ENCODE peak calls at places on chromosomes 6 and 20, in six cellular contexts. T is CD8-positive, alpha-beta T cell; D is right cardiac atrium; Y is thyroid gland; H is ovary; P is sigmoid colon. J is an unnamed sample. For H3K27me3, the result is how much of the 10 kb centered on the place peaks cover.

GRCh38 chr6:159979136-159979874 is 10.4 kb downstream of the IGF2R start:
- DNase-seq in D (no peak), Y (peak), P (no peak), H (no peak), T (no peak), J (peak)

GRCh38 chr20:47304287-47304686 is 52.2 kb downstream of the ZMYND8 start:
- DNase-seq in P (peak), Y (no peak), H (no peak), T (no peak), D (no peak), J (no peak)

GRCh38 chr20:46302119-46302518 is 6.2 kb downstream of the CDH22 start:
- DNase-seq in P (no peak), H (no peak), T (no peak), Y (no peak), D (no peak), J (no peak)

GRCh38 chr20:32574296-32575226 is 10.6 kb downstream of the NOL4L start:
- DNase-seq in H (no peak), Y (no peak), T (no peak), P (no peak), D (peak), J (no peak)

GRCh38 chr6:20933057-20933792 is 399.0 kb downstream of the CDKAL1 start:
- DNase-seq in P (no peak), Y (no peak), H (no peak), D (no peak), T (no peak), J (no peak)

GRCh38 chr6:24376875-24377274 is 19.0 kb upstream of the DCDC2 start:
- DNase-seq in P (no peak), D (no peak), Y (no peak), T (no peak), H (no peak), J (no peak)

GRCh38 chr6:141475269-141475668 is 657.5 kb upstream of the GJE1 start:
- DNase-seq in H (no peak), P (no peak), D (no peak), T (no peak), Y (no peak), J (no peak)

GRCh38 chr6:49453221-49453620 is 9.8 kb downstream of the MMUT start:
- DNase-seq in P (no peak), Y (no peak), D (no peak), T (no peak), H (no peak), J (no peak)

GRCh38 chr6:166076625-166077024 is 91.0 kb downstream of the TBXT start:
- DNase-seq in H (no peak), Y (no peak), P (no peak), D (no peak), T (no peak), J (no peak)

GRCh38 chr6:44667668-44668390 is 280.3 kb downstream of the CDC5L start:
- DNase-seq in T (peak), P (no peak), D (no peak), H (no peak), Y (peak), J (no peak)

GRCh38 chr6:17869010-17869752 is 118.3 kb downstream of the KIF13A start:
- DNase-seq in T (no peak), D (no peak), H (no peak), P (no peak), Y (no peak), J (no peak)
- H3K4me3 ChIP-seq in T (no peak), D (no peak), H (no peak), P (no peak), Y (no peak), J (no peak)

GRCh38 chr6:37077459-37078296 is 72.2 kb downstream of the FGD2 start:
- DNase-seq in P (peak), Y (peak), D (peak), T (no peak), H (peak), J (peak)
- H3K27me3 ChIP-seq in P (under half), Y (under half), D (under half), T (under half), H (under half), J (under half)

DNA sequence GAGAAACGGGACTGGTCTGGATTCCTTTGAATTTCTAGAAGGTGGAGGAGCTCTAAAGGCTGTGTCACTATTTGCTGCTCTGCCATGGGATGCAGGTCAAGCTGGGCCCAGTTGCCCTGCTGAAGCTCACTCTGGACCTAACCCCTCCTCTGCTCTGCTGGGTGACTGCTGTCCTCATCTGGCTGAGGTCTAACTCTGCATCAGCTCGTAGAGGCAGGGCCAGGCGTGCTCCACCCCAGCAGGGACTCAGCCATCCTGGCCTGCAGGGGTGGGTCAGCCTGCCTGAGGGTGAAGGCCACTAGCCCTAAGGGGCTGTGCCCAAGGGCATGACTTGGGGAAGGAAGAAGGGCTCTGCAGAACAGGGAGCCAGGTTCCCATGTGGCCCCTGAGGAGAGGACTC is 852 bp downstream of the CST4 start:
- DNase-seq in D (no peak), H (no peak), P (no peak), T (no peak), Y (no peak), J (no peak)
- H3K4me3 ChIP-seq in D (no peak), H (no peak), P (no peak), T (no peak), Y (no peak), J (no peak)

GRCh38 chr6:167668019-167668753 is 158.5 kb upstream of the AFDN start:
- DNase-seq in D (peak), Y (no peak), P (no peak), T (no peak), H (no peak), J (no peak)
- H3K27me3 ChIP-seq in D (under half), Y (under half), P (under half), T (under half), H (under half), J (under half)

GRCh38 chr6:924661-925060 is 231.7 kb upstream of the EXOC2 start:
- DNase-seq in P (no peak), D (no peak), Y (no peak), H (no peak), T (no peak), J (no peak)
- H3K4me3 ChIP-seq in P (no peak), D (no peak), Y (no peak), H (no peak), T (no peak), J (no peak)

J was measured in heart right ventricle.